ENCODE peak calls at places on chromosome 1, in seven cellular contexts. One of them, this sample, is unnamed.

GRCh38 chr1:19861034-19861433 is 21.2 kb upstream of the OTUD3 start:
- DNase-seq in substantia nigra: no peak
- DNase-seq in Peyer's patch: peak
- DNase-seq in fibroblast of lung: no peak
- DNase-seq in CMK: no peak
- DNase-seq in left colon: peak
- DNase-seq in WERI-Rb-1: no peak
- DNase-seq in this sample: peak

GRCh38 chr1:166086113-166086908 is 80.5 kb downstream of the FAM78B start:
- DNase-seq in CMK: no peak
- DNase-seq in WERI-Rb-1: no peak
- DNase-seq in Peyer's patch: no peak
- DNase-seq in fibroblast of lung: no peak
- DNase-seq in left colon: no peak
- DNase-seq in substantia nigra: no peak
- DNase-seq in this sample: no peak

GRCh38 chr1:8078176-8078671 is 52.1 kb upstream of the ERRFI1 start:
- DNase-seq in WERI-Rb-1: no peak
- DNase-seq in fibroblast of lung: peak
- DNase-seq in CMK: no peak
- DNase-seq in substantia nigra: no peak
- DNase-seq in Peyer's patch: no peak
- DNase-seq in left colon: no peak
- DNase-seq in this sample: peak

GRCh38 chr1:8343464-8344001 is 25.6 kb downstream of the SLC45A1 start:
- DNase-seq in CMK: no peak
- DNase-seq in substantia nigra: no peak
- DNase-seq in Peyer's patch: peak
- DNase-seq in WERI-Rb-1: no peak
- DNase-seq in fibroblast of lung: peak
- DNase-seq in left colon: no peak
- DNase-seq in this sample: peak

GRCh38 chr1:147167361-147167760 is 4.9 kb downstream of the PRKAB2 start:
- DNase-seq in Peyer's patch: no peak
- DNase-seq in WERI-Rb-1: no peak
- DNase-seq in fibroblast of lung: peak
- DNase-seq in left colon: no peak
- DNase-seq in substantia nigra: no peak
- DNase-seq in CMK: no peak
- DNase-seq in this sample: no peak

GRCh38 chr1:23960291-23960718 is 677 bp downstream of the PNRC2 start:
- DNase-seq in WERI-Rb-1: no peak
- DNase-seq in Peyer's patch: no peak
- DNase-seq in CMK: no peak
- DNase-seq in left colon: no peak
- DNase-seq in substantia nigra: no peak
- DNase-seq in fibroblast of lung: no peak
- DNase-seq in this sample: no peak

GRCh38 chr1:9881838-9882249 is 28.2 kb downstream of the CTNNBIP1 start:
- DNase-seq in Peyer's patch: no peak
- DNase-seq in left colon: no peak
- DNase-seq in CMK: no peak
- DNase-seq in substantia nigra: no peak
- DNase-seq in fibroblast of lung: peak
- DNase-seq in WERI-Rb-1: no peak
- DNase-seq in this sample: no peak

GRCh38 chr1:115114308-115114707 is 25.0 kb upstream of the TSPAN2 start:
- DNase-seq in left colon: peak
- DNase-seq in WERI-Rb-1: no peak
- DNase-seq in Peyer's patch: no peak
- DNase-seq in fibroblast of lung: no peak
- DNase-seq in substantia nigra: no peak
- DNase-seq in CMK: no peak
- DNase-seq in this sample: peak

GRCh38 chr1:24923485-24924113 is 6.5 kb downstream of the RUNX3 start:
- DNase-seq in substantia nigra: no peak
- DNase-seq in fibroblast of lung: no peak
- DNase-seq in Peyer's patch: no peak
- DNase-seq in left colon: no peak
- DNase-seq in CMK: no peak
- DNase-seq in WERI-Rb-1: no peak
- DNase-seq in this sample: no peak

GRCh38 chr1:195195423-195196057 is 1412.7 kb downstream of the KCNT2 start:
- DNase-seq in Peyer's patch: no peak
- DNase-seq in WERI-Rb-1: no peak
- DNase-seq in CMK: no peak
- DNase-seq in substantia nigra: no peak
- DNase-seq in fibroblast of lung: no peak
- DNase-seq in left colon: no peak
- DNase-seq in this sample: no peak

GRCh38 chr1:15236226-15237145 is 10.5 kb upstream of the FHAD1 start:
- DNase-seq in substantia nigra: no peak
- DNase-seq in WERI-Rb-1: no peak
- DNase-seq in fibroblast of lung: no peak
- DNase-seq in left colon: no peak
- DNase-seq in CMK: no peak
- DNase-seq in Peyer's patch: no peak
- DNase-seq in this sample: no peak

GRCh38 chr1:78607944-78608343 is 12.3 kb upstream of the IFI44L start:
- DNase-seq in WERI-Rb-1: no peak
- DNase-seq in fibroblast of lung: no peak
- DNase-seq in left colon: peak
- DNase-seq in CMK: no peak
- DNase-seq in substantia nigra: no peak
- DNase-seq in Peyer's patch: no peak
- DNase-seq in this sample: no peak

This sample was measured in Calu3.